ENCODE peak calls at places on chromosomes 2 and 18, in four cellular contexts. One of them, this sample, is unnamed.

GRCh38 chr2:174158003-174158402 is 90.3 kb downstream of the OLA1 start:
- DNase-seq in BJ: no peak
- DNase-seq in cardiac muscle cell: peak; percentile 41
- DNase-seq in foreskin fibroblast: no peak
- DNase-seq in this sample: no peak

GRCh38 chr18:79883461-79884295 is 67.8 kb downstream of the SLC66A2 start:
- DNase-seq in cardiac muscle cell: no peak
- DNase-seq in foreskin fibroblast: no peak
- DNase-seq in BJ: no peak
- DNase-seq in this sample: no peak

GRCh38 chr18:76351961-76352581 is 143.0 kb downstream of the ZNF516 start:
- DNase-seq in foreskin fibroblast: peak; percentile 85
- DNase-seq in cardiac muscle cell: peak; percentile 20
- DNase-seq in BJ: peak; percentile 84
- DNase-seq in this sample: peak; percentile 74

GRCh38 chr18:58609536-58609993 is 19.3 kb downstream of the ALPK2 start:
- DNase-seq in BJ: no peak
- DNase-seq in cardiac muscle cell: no peak
- DNase-seq in foreskin fibroblast: no peak
- DNase-seq in this sample: no peak

GRCh38 chr18:3332376-3332775 is 70.4 kb downstream of the MYL12B start:
- DNase-seq in BJ: peak; percentile 7
- DNase-seq in foreskin fibroblast: no peak
- DNase-seq in cardiac muscle cell: no peak
- DNase-seq in this sample: no peak

GRCh38 chr2:29259221-29259620 is 144.0 kb downstream of the CLIP4 start:
- DNase-seq in BJ: no peak
- DNase-seq in foreskin fibroblast: peak; percentile 15
- DNase-seq in cardiac muscle cell: no peak
- DNase-seq in this sample: no peak

GRCh38 chr18:63979409-63979908 is 9.6 kb downstream of the SERPINB8 start:
- DNase-seq in cardiac muscle cell: peak; percentile 78
- DNase-seq in foreskin fibroblast: peak; percentile 44
- DNase-seq in BJ: peak; percentile 17
- DNase-seq in this sample: no peak

GRCh38 chr2:80573950-80574349 is 269.4 kb upstream of the LRRTM1 start:
- DNase-seq in cardiac muscle cell: no peak
- DNase-seq in BJ: no peak
- DNase-seq in foreskin fibroblast: no peak
- DNase-seq in this sample: no peak

GRCh38 chr18:25133879-25134278 is 218.1 kb downstream of the ZNF521 start:
- DNase-seq in BJ: no peak
- DNase-seq in cardiac muscle cell: no peak
- DNase-seq in foreskin fibroblast: no peak
- DNase-seq in this sample: no peak

GRCh38 chr2:238320648-238321281 is 447 bp downstream of the TRAF3IP1 start:
- DNase-seq in foreskin fibroblast: no peak
- DNase-seq in BJ: no peak
- DNase-seq in cardiac muscle cell: peak; percentile 32
- DNase-seq in this sample: no peak

GRCh38 chr2:203650860-203651613 is 55.4 kb upstream of the CD28 start:
- DNase-seq in foreskin fibroblast: peak; percentile 51
- DNase-seq in cardiac muscle cell: no peak
- DNase-seq in BJ: no peak
- DNase-seq in this sample: no peak

GRCh38 chr18:1976484-1976883 is 594.8 kb downstream of the METTL4 start:
- DNase-seq in cardiac muscle cell: no peak
- DNase-seq in foreskin fibroblast: no peak
- DNase-seq in BJ: no peak
- DNase-seq in this sample: no peak

GRCh38 chr2:86070868-86071267 is 34.8 kb downstream of the POLR1A start:
- DNase-seq in BJ: no peak
- DNase-seq in foreskin fibroblast: no peak
- DNase-seq in cardiac muscle cell: no peak
- DNase-seq in this sample: no peak

GRCh38 chr2:43788646-43789045 is 14.8 kb downstream of the DYNC2LI1 start:
- DNase-seq in cardiac muscle cell: no peak
- DNase-seq in foreskin fibroblast: no peak
- DNase-seq in BJ: no peak
- DNase-seq in this sample: no peak

GRCh38 chr18:655445-655844 is 2.0 kb upstream of the TYMS start:
- DNase-seq in foreskin fibroblast: no peak
- DNase-seq in BJ: no peak
- DNase-seq in cardiac muscle cell: no peak
- DNase-seq in this sample: no peak

GRCh38 chr2:200443376-200443775 is 66.5 kb downstream of the KCTD18 start:
- DNase-seq in BJ: no peak
- DNase-seq in foreskin fibroblast: no peak
- DNase-seq in cardiac muscle cell: no peak
- DNase-seq in this sample: no peak

GRCh38 chr18:3660719-3661118 is 210.7 kb downstream of the TGIF1 start:
- DNase-seq in cardiac muscle cell: no peak
- DNase-seq in BJ: no peak
- DNase-seq in foreskin fibroblast: no peak
- DNase-seq in this sample: no peak

GRCh38 chr2:70069049-70069448 is 18.2 kb upstream of the PCBP1 start:
- DNase-seq in foreskin fibroblast: no peak
- DNase-seq in cardiac muscle cell: no peak
- DNase-seq in BJ: no peak
- DNase-seq in this sample: no peak

GRCh38 chr2:240531038-240531437 is 26.8 kb downstream of the ANKMY1 start:
- DNase-seq in foreskin fibroblast: no peak
- DNase-seq in BJ: no peak
- DNase-seq in cardiac muscle cell: no peak
- DNase-seq in this sample: no peak

GRCh38 chr2:240532032-240532775 is 25.6 kb downstream of the ANKMY1 start:
- DNase-seq in BJ: no peak
- DNase-seq in cardiac muscle cell: no peak
- DNase-seq in foreskin fibroblast: no peak
- DNase-seq in this sample: no peak

GRCh38 chr2:240529344-240529999 is 28.3 kb downstream of the ANKMY1 start:
- DNase-seq in cardiac muscle cell: no peak
- DNase-seq in BJ: no peak
- DNase-seq in foreskin fibroblast: no peak
- DNase-seq in this sample: no peak

GRCh38 chr2:240528406-240529040 is 29.3 kb downstream of the ANKMY1 start:
- DNase-seq in BJ: no peak
- DNase-seq in foreskin fibroblast: no peak
- DNase-seq in cardiac muscle cell: no peak
- DNase-seq in this sample: no peak

GRCh38 chr2:240530181-240530580 is 27.6 kb downstream of the ANKMY1 start:
- DNase-seq in cardiac muscle cell: no peak
- DNase-seq in foreskin fibroblast: no peak
- DNase-seq in BJ: no peak
- DNase-seq in this sample: no peak
- H3K4me3 ChIP-seq in cardiac muscle cell: no peak overlapping the region
- H3K4me3 ChIP-seq in foreskin fibroblast: no peak overlapping the region
- H3K4me3 ChIP-seq in BJ: no peak overlapping the region
- H3K4me3 ChIP-seq in this sample: no peak overlapping the region

DNA sequence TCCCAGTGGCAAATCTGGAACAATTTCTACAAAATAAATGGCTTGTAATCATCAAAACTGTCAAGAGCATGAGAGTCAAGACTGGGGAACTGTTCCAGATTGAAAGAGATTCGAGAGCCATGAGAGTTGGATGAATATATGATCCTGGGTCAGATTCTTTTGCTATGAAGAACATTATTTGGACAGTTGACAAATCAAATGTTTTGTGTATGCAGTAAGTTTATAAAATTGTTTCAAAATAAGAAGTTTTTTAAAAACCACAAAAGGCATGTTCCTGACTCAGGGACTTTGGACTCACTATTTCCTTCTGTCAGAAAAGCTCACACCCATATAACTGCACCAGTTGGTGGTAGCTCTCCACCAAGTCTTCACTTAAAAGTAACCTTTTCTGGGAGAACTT is 38.5 kb downstream of the ROCK2 start:
- DNase-seq in BJ: peak; percentile 83
- DNase-seq in cardiac muscle cell: no peak
- DNase-seq in foreskin fibroblast: peak; percentile 66
- DNase-seq in this sample: peak; percentile 59
- H3K4me3 ChIP-seq in BJ: no peak overlapping the region
- H3K4me3 ChIP-seq in cardiac muscle cell: no peak overlapping the region
- H3K4me3 ChIP-seq in foreskin fibroblast: no peak overlapping the region
- H3K4me3 ChIP-seq in this sample: no peak overlapping the region

GRCh38 chr18:31103423-31103822 is 1.2 kb upstream of the DSC2 start:
- DNase-seq in BJ: no peak
- DNase-seq in cardiac muscle cell: no peak
- DNase-seq in foreskin fibroblast: no peak
- DNase-seq in this sample: no peak

GRCh38 chr18:31101148-31102019 is 837 bp downstream of the DSC2 start:
- DNase-seq in cardiac muscle cell: peak; percentile 78
- DNase-seq in BJ: no peak
- DNase-seq in foreskin fibroblast: no peak
- DNase-seq in this sample: no peak

GRCh38 chr18:31102020-31102684 is at the start of gene DSC2:
- DNase-seq in foreskin fibroblast: no peak
- DNase-seq in cardiac muscle cell: peak; percentile 81
- DNase-seq in BJ: no peak
- DNase-seq in this sample: no peak

GRCh38 chr18:31104444-31104843 is 2.2 kb upstream of the DSC2 start:
- DNase-seq in foreskin fibroblast: no peak
- DNase-seq in BJ: no peak
- DNase-seq in cardiac muscle cell: no peak
- DNase-seq in this sample: no peak

DNA sequence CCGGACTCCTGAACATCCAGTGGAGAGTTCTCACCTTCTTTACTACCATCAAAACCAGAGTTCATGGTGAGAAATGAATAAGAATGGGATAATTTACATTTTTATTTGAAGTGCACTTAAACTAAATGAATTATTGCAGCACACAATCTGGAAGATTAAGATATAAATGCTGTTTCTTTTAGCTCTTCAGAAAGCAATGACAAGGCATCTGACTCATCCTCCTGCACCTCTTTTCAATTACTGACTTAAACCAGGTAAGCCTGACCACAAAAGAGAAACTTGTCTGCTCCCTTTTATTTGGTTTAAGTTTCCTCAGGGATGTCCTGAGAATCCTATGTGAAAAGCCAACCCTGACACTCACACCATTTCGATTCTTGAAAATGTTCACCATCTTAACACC is 720 bp upstream of the DSC2 start:
- DNase-seq in foreskin fibroblast: no peak
- DNase-seq in BJ: no peak
- DNase-seq in cardiac muscle cell: no peak
- DNase-seq in this sample: no peak
- H3K4me3 ChIP-seq in foreskin fibroblast: no peak overlapping the region
- H3K4me3 ChIP-seq in BJ: no peak overlapping the region
- H3K4me3 ChIP-seq in cardiac muscle cell: peak overlapping the region; percentile 73
- H3K4me3 ChIP-seq in this sample: no peak overlapping the region

GRCh38 chr2:24123212-24124002 is at the start of the genes FAM228B and PFN4:
- DNase-seq in cardiac muscle cell: peak; percentile 92
- DNase-seq in foreskin fibroblast: peak; percentile 78
- DNase-seq in BJ: no peak
- DNase-seq in this sample: no peak

GRCh38 chr2:24121469-24121868 is 1.7 kb downstream of the PFN4 start:
- DNase-seq in BJ: no peak
- DNase-seq in foreskin fibroblast: no peak
- DNase-seq in cardiac muscle cell: no peak
- DNase-seq in this sample: no peak

GRCh38 chr2:24124003-24124585 is 825 bp downstream of the FAM228B start:
- DNase-seq in foreskin fibroblast: no peak
- DNase-seq in BJ: no peak
- DNase-seq in cardiac muscle cell: no peak
- DNase-seq in this sample: no peak

GRCh38 chr2:24117902-24118301 is 5.2 kb downstream of the PFN4 start:
- DNase-seq in foreskin fibroblast: no peak
- DNase-seq in BJ: no peak
- DNase-seq in cardiac muscle cell: no peak
- DNase-seq in this sample: no peak

DNA sequence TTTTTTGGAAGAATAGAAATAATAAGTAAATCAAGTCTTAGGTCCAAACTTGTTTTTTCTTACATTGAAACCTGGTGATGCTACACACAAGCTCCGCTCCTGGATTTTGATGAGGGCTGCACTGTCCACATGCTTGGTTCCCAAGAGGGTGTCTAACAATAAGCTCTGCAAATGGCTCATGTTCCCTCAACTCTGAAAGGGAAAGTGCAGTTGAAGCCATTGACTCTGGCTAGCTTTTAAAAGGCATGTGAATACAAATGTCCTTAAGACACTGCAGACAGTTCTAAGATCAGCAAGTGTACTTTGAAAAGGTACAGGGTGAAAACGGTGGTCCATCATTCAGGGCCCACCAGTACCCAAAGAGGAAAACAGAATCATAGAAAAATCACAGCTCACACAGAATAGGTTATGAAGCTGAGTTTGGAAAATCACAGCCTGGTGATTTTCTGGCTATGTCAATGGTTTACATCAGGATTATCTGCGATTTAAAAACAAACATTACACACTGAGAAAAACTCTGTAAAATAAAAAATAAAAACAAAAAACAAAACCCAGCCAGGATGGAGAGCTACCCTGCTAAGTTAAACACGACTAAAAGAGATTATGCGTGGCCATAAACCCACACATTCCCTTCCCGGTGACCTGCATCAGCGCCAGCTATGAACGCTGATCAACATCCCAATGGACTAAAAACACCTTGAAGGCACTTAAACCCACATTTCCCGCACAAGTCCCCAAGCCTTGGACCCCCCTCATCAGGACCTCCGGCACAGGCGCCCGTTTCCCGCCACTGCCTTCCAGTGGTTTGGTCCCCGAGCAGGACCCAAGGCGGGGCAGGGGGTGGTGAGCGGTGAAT is 550 bp downstream of the PFN4 start:
- DNase-seq in foreskin fibroblast: no peak
- DNase-seq in BJ: no peak
- DNase-seq in cardiac muscle cell: no peak
- DNase-seq in this sample: no peak
- H3K4me3 ChIP-seq in foreskin fibroblast: peak overlapping the region; percentile 85
- H3K4me3 ChIP-seq in BJ: peak overlapping the region; percentile 82
- H3K4me3 ChIP-seq in cardiac muscle cell: peak overlapping the region; percentile 59
- H3K4me3 ChIP-seq in this sample: peak overlapping the region; percentile 68

GRCh38 chr2:99697811-99698568 is 208.2 kb upstream of the REV1 start:
- DNase-seq in BJ: peak; percentile 70
- DNase-seq in foreskin fibroblast: peak; percentile 24
- DNase-seq in cardiac muscle cell: no peak
- DNase-seq in this sample: peak; percentile 74
- H3K4me3 ChIP-seq in BJ: no peak overlapping the region
- H3K4me3 ChIP-seq in foreskin fibroblast: no peak overlapping the region
- H3K4me3 ChIP-seq in cardiac muscle cell: no peak overlapping the region
- H3K4me3 ChIP-seq in this sample: no peak overlapping the region

GRCh38 chr2:130837175-130837810 is 579 bp downstream of the ARHGEF4 start:
- DNase-seq in BJ: no peak
- DNase-seq in foreskin fibroblast: no peak
- DNase-seq in cardiac muscle cell: no peak
- DNase-seq in this sample: no peak
- H3K4me3 ChIP-seq in BJ: no peak overlapping the region
- H3K4me3 ChIP-seq in foreskin fibroblast: no peak overlapping the region
- H3K4me3 ChIP-seq in cardiac muscle cell: peak overlapping the region; percentile 23
- H3K4me3 ChIP-seq in this sample: peak overlapping the region; percentile 29

GRCh38 chr18:67428148-67428547 is 88.4 kb downstream of the DSEL start:
- DNase-seq in BJ: no peak
- DNase-seq in foreskin fibroblast: peak; percentile 37
- DNase-seq in cardiac muscle cell: no peak
- DNase-seq in this sample: no peak

GRCh38 chr18:67432806-67433205 is 83.7 kb downstream of the DSEL start:
- DNase-seq in cardiac muscle cell: no peak
- DNase-seq in BJ: no peak
- DNase-seq in foreskin fibroblast: peak; percentile 42
- DNase-seq in this sample: no peak

GRCh38 chr18:67428805-67429204 is 87.7 kb downstream of the DSEL start:
- DNase-seq in cardiac muscle cell: no peak
- DNase-seq in BJ: peak; percentile 49
- DNase-seq in foreskin fibroblast: peak; percentile 51
- DNase-seq in this sample: no peak

GRCh38 chr18:67433971-67434370 is 82.5 kb downstream of the DSEL start:
- DNase-seq in foreskin fibroblast: no peak
- DNase-seq in BJ: no peak
- DNase-seq in cardiac muscle cell: no peak
- DNase-seq in this sample: no peak
- H3K4me3 ChIP-seq in foreskin fibroblast: no peak overlapping the region
- H3K4me3 ChIP-seq in BJ: no peak overlapping the region
- H3K4me3 ChIP-seq in cardiac muscle cell: no peak overlapping the region
- H3K4me3 ChIP-seq in this sample: no peak overlapping the region